ENCODE peak calls at places on chromosomes 11 and 22, in eight cellular contexts. One of them, this sample, is unnamed.

GRCh38 chr22:36144886-36145541 is 15.5 kb downstream of the APOL3 start:
- DNase-seq in C1 segment of cervical spinal cord: peak; percentile 8
- DNase-seq in AG04450: peak; percentile 43
- DNase-seq in A172: peak; percentile 66
- DNase-seq in hypothalamus: peak; percentile 10
- DNase-seq in activated effector memory CD4-positive, alpha-beta T cell treated with Interleukin-2 at 50 U/mL for 16 hours: no peak
- DNase-seq in astrocyte of the spinal cord: peak; percentile 73
- DNase-seq in colonic mucosa: peak; percentile 40
- DNase-seq in this sample: no peak

GRCh38 chr11:45158210-45158644 is 11.8 kb downstream of the PRDM11 start:
- DNase-seq in C1 segment of cervical spinal cord: no peak
- DNase-seq in AG04450: no peak
- DNase-seq in A172: no peak
- DNase-seq in hypothalamus: no peak
- DNase-seq in activated effector memory CD4-positive, alpha-beta T cell treated with Interleukin-2 at 50 U/mL for 16 hours: no peak
- DNase-seq in astrocyte of the spinal cord: no peak
- DNase-seq in colonic mucosa: no peak
- DNase-seq in this sample: no peak

GRCh38 chr11:103433380-103433779 is 324.2 kb downstream of the DYNC2H1 start:
- DNase-seq in C1 segment of cervical spinal cord: no peak
- DNase-seq in AG04450: peak; percentile 76
- DNase-seq in A172: peak; percentile 52
- DNase-seq in hypothalamus: no peak
- DNase-seq in activated effector memory CD4-positive, alpha-beta T cell treated with Interleukin-2 at 50 U/mL for 16 hours: no peak
- DNase-seq in astrocyte of the spinal cord: peak; percentile 74
- DNase-seq in colonic mucosa: no peak
- DNase-seq in this sample: peak; percentile 7

GRCh38 chr11:22433066-22433450 is 94.9 kb downstream of the SLC17A6 start:
- DNase-seq in C1 segment of cervical spinal cord: no peak
- DNase-seq in AG04450: no peak
- DNase-seq in A172: no peak
- DNase-seq in hypothalamus: no peak
- DNase-seq in activated effector memory CD4-positive, alpha-beta T cell treated with Interleukin-2 at 50 U/mL for 16 hours: no peak
- DNase-seq in astrocyte of the spinal cord: no peak
- DNase-seq in colonic mucosa: no peak
- DNase-seq in this sample: no peak

GRCh38 chr11:92226331-92227232 is 2.0 kb downstream of the FAT3 start:
- DNase-seq in C1 segment of cervical spinal cord: no peak
- DNase-seq in AG04450: no peak
- DNase-seq in A172: no peak
- DNase-seq in hypothalamus: peak; percentile 50
- DNase-seq in activated effector memory CD4-positive, alpha-beta T cell treated with Interleukin-2 at 50 U/mL for 16 hours: no peak
- DNase-seq in astrocyte of the spinal cord: no peak
- DNase-seq in colonic mucosa: no peak
- DNase-seq in this sample: no peak

GRCh38 chr11:92511522-92512203 is 287.0 kb downstream of the FAT3 start:
- DNase-seq in C1 segment of cervical spinal cord: no peak
- DNase-seq in AG04450: no peak
- DNase-seq in A172: no peak
- DNase-seq in hypothalamus: no peak
- DNase-seq in activated effector memory CD4-positive, alpha-beta T cell treated with Interleukin-2 at 50 U/mL for 16 hours: no peak
- DNase-seq in astrocyte of the spinal cord: no peak
- DNase-seq in colonic mucosa: no peak
- DNase-seq in this sample: no peak

GRCh38 chr22:27748355-27749168 is 53.0 kb downstream of the MN1 start:
- DNase-seq in C1 segment of cervical spinal cord: no peak
- DNase-seq in AG04450: no peak
- DNase-seq in A172: peak; percentile 37
- DNase-seq in hypothalamus: no peak
- DNase-seq in activated effector memory CD4-positive, alpha-beta T cell treated with Interleukin-2 at 50 U/mL for 16 hours: no peak
- DNase-seq in astrocyte of the spinal cord: peak; percentile 58
- DNase-seq in colonic mucosa: no peak
- DNase-seq in this sample: peak; percentile 58

GRCh38 chr11:2590131-2590950 is 109.5 kb downstream of the KCNQ1OT1 start:
- DNase-seq in C1 segment of cervical spinal cord: no peak
- DNase-seq in AG04450: no peak
- DNase-seq in A172: no peak
- DNase-seq in hypothalamus: no peak
- DNase-seq in activated effector memory CD4-positive, alpha-beta T cell treated with Interleukin-2 at 50 U/mL for 16 hours: no peak
- DNase-seq in astrocyte of the spinal cord: no peak
- DNase-seq in colonic mucosa: no peak
- DNase-seq in this sample: no peak

GRCh38 chr11:9656864-9657263 is 7.0 kb upstream of the SWAP70 start:
- DNase-seq in C1 segment of cervical spinal cord: no peak
- DNase-seq in AG04450: no peak
- DNase-seq in A172: no peak
- DNase-seq in hypothalamus: no peak
- DNase-seq in activated effector memory CD4-positive, alpha-beta T cell treated with Interleukin-2 at 50 U/mL for 16 hours: no peak
- DNase-seq in astrocyte of the spinal cord: no peak
- DNase-seq in colonic mucosa: no peak
- DNase-seq in this sample: no peak

GRCh38 chr11:45042560-45042959 is 91.9 kb upstream of the TP53I11 start:
- DNase-seq in C1 segment of cervical spinal cord: no peak
- DNase-seq in AG04450: no peak
- DNase-seq in A172: peak; percentile 82
- DNase-seq in hypothalamus: no peak
- DNase-seq in activated effector memory CD4-positive, alpha-beta T cell treated with Interleukin-2 at 50 U/mL for 16 hours: no peak
- DNase-seq in astrocyte of the spinal cord: no peak
- DNase-seq in colonic mucosa: no peak
- DNase-seq in this sample: no peak

GRCh38 chr11:3674189-3674588 is 3.0 kb upstream of the CHRNA10 start:
- DNase-seq in C1 segment of cervical spinal cord: no peak
- DNase-seq in AG04450: peak; percentile 16
- DNase-seq in A172: peak; percentile 91
- DNase-seq in hypothalamus: no peak
- DNase-seq in activated effector memory CD4-positive, alpha-beta T cell treated with Interleukin-2 at 50 U/mL for 16 hours: no peak
- DNase-seq in astrocyte of the spinal cord: peak; percentile 77
- DNase-seq in colonic mucosa: no peak
- DNase-seq in this sample: peak; percentile 75

GRCh38 chr22:23714596-23715588 is 24.1 kb downstream of the RGL4 start:
- DNase-seq in C1 segment of cervical spinal cord: no peak
- DNase-seq in AG04450: no peak
- DNase-seq in A172: no peak
- DNase-seq in hypothalamus: no peak
- DNase-seq in activated effector memory CD4-positive, alpha-beta T cell treated with Interleukin-2 at 50 U/mL for 16 hours: no peak
- DNase-seq in astrocyte of the spinal cord: no peak
- DNase-seq in colonic mucosa: no peak
- DNase-seq in this sample: no peak

GRCh38 chr11:103396237-103396636 is 287.0 kb downstream of the DYNC2H1 start:
- DNase-seq in C1 segment of cervical spinal cord: no peak
- DNase-seq in AG04450: peak; percentile 41
- DNase-seq in A172: no peak
- DNase-seq in hypothalamus: no peak
- DNase-seq in activated effector memory CD4-positive, alpha-beta T cell treated with Interleukin-2 at 50 U/mL for 16 hours: no peak
- DNase-seq in astrocyte of the spinal cord: no peak
- DNase-seq in colonic mucosa: no peak
- DNase-seq in this sample: no peak

GRCh38 chr11:13667795-13668101 is 720 bp upstream of the FAR1 start:
- DNase-seq in C1 segment of cervical spinal cord: no peak
- DNase-seq in AG04450: no peak
- DNase-seq in A172: no peak
- DNase-seq in hypothalamus: no peak
- DNase-seq in activated effector memory CD4-positive, alpha-beta T cell treated with Interleukin-2 at 50 U/mL for 16 hours: no peak
- DNase-seq in astrocyte of the spinal cord: peak; percentile 10
- DNase-seq in colonic mucosa: no peak
- DNase-seq in this sample: no peak

GRCh38 chr11:132234878-132235277 is 864.5 kb downstream of the NTM start:
- DNase-seq in C1 segment of cervical spinal cord: no peak
- DNase-seq in AG04450: peak; percentile 61
- DNase-seq in A172: no peak
- DNase-seq in hypothalamus: no peak
- DNase-seq in activated effector memory CD4-positive, alpha-beta T cell treated with Interleukin-2 at 50 U/mL for 16 hours: no peak
- DNase-seq in astrocyte of the spinal cord: peak; percentile 84
- DNase-seq in colonic mucosa: no peak
- DNase-seq in this sample: no peak

GRCh38 chr22:36464715-36465231 is 16.7 kb downstream of the TXN2 start:
- DNase-seq in C1 segment of cervical spinal cord: no peak
- DNase-seq in AG04450: no peak
- DNase-seq in A172: no peak
- DNase-seq in hypothalamus: no peak
- DNase-seq in activated effector memory CD4-positive, alpha-beta T cell treated with Interleukin-2 at 50 U/mL for 16 hours: no peak
- DNase-seq in astrocyte of the spinal cord: no peak
- DNase-seq in colonic mucosa: no peak
- DNase-seq in this sample: no peak

GRCh38 chr11:130181295-130182272 is 22.0 kb downstream of the ST14 start:
- DNase-seq in C1 segment of cervical spinal cord: no peak
- DNase-seq in AG04450: peak; percentile 15
- DNase-seq in A172: peak; percentile 55
- DNase-seq in hypothalamus: no peak
- DNase-seq in activated effector memory CD4-positive, alpha-beta T cell treated with Interleukin-2 at 50 U/mL for 16 hours: no peak
- DNase-seq in astrocyte of the spinal cord: peak; percentile 20
- DNase-seq in colonic mucosa: peak; percentile 87
- DNase-seq in this sample: peak; percentile 6

GRCh38 chr11:22666700-22667439 is 459 bp downstream of the GAS2 start:
- DNase-seq in C1 segment of cervical spinal cord: no peak
- DNase-seq in AG04450: no peak
- DNase-seq in A172: no peak
- DNase-seq in hypothalamus: peak; percentile 53
- DNase-seq in activated effector memory CD4-positive, alpha-beta T cell treated with Interleukin-2 at 50 U/mL for 16 hours: no peak
- DNase-seq in astrocyte of the spinal cord: peak; percentile 27
- DNase-seq in colonic mucosa: peak; percentile 21
- DNase-seq in this sample: peak; percentile 7

GRCh38 chr11:108965602-108966001 is 300.7 kb downstream of the DDX10 start:
- DNase-seq in C1 segment of cervical spinal cord: no peak
- DNase-seq in AG04450: peak; percentile 57
- DNase-seq in A172: peak; percentile 41
- DNase-seq in hypothalamus: no peak
- DNase-seq in activated effector memory CD4-positive, alpha-beta T cell treated with Interleukin-2 at 50 U/mL for 16 hours: no peak
- DNase-seq in astrocyte of the spinal cord: peak; percentile 59
- DNase-seq in colonic mucosa: no peak
- DNase-seq in this sample: peak; percentile 39

GRCh38 chr11:67307545-67308001 is 4.2 kb downstream of the SSH3 start:
- DNase-seq in C1 segment of cervical spinal cord: no peak
- DNase-seq in AG04450: no peak
- DNase-seq in A172: no peak
- DNase-seq in hypothalamus: no peak
- DNase-seq in activated effector memory CD4-positive, alpha-beta T cell treated with Interleukin-2 at 50 U/mL for 16 hours: no peak
- DNase-seq in astrocyte of the spinal cord: no peak
- DNase-seq in colonic mucosa: no peak
- DNase-seq in this sample: no peak

GRCh38 chr22:45218974-45219373 is 21.7 kb downstream of the KIAA0930 start:
- DNase-seq in C1 segment of cervical spinal cord: no peak
- DNase-seq in AG04450: no peak
- DNase-seq in A172: no peak
- DNase-seq in hypothalamus: no peak
- DNase-seq in activated effector memory CD4-positive, alpha-beta T cell treated with Interleukin-2 at 50 U/mL for 16 hours: no peak
- DNase-seq in astrocyte of the spinal cord: no peak
- DNase-seq in colonic mucosa: no peak
- DNase-seq in this sample: no peak

GRCh38 chr11:119187123-119187892 is 2.0 kb downstream of the NHERF4 start:
- DNase-seq in C1 segment of cervical spinal cord: no peak
- DNase-seq in AG04450: no peak
- DNase-seq in A172: no peak
- DNase-seq in hypothalamus: no peak
- DNase-seq in activated effector memory CD4-positive, alpha-beta T cell treated with Interleukin-2 at 50 U/mL for 16 hours: no peak
- DNase-seq in astrocyte of the spinal cord: no peak
- DNase-seq in colonic mucosa: no peak
- DNase-seq in this sample: no peak

GRCh38 chr11:110710520-110711381 is 1.5 kb downstream of the ARHGAP20 start:
- DNase-seq in C1 segment of cervical spinal cord: no peak
- DNase-seq in AG04450: no peak
- DNase-seq in A172: no peak
- DNase-seq in hypothalamus: peak; percentile 20
- DNase-seq in activated effector memory CD4-positive, alpha-beta T cell treated with Interleukin-2 at 50 U/mL for 16 hours: no peak
- DNase-seq in astrocyte of the spinal cord: peak; percentile 26
- DNase-seq in colonic mucosa: peak; percentile 34
- DNase-seq in this sample: no peak

GRCh38 chr11:74849525-74850391 is 99.1 kb downstream of the XRRA1 start:
- DNase-seq in C1 segment of cervical spinal cord: no peak
- DNase-seq in AG04450: peak; percentile 27
- DNase-seq in A172: peak; percentile 60
- DNase-seq in hypothalamus: no peak
- DNase-seq in activated effector memory CD4-positive, alpha-beta T cell treated with Interleukin-2 at 50 U/mL for 16 hours: no peak
- DNase-seq in astrocyte of the spinal cord: peak; percentile 76
- DNase-seq in colonic mucosa: no peak
- DNase-seq in this sample: no peak

GRCh38 chr11:67311051-67311555 is 7.8 kb downstream of the SSH3 start:
- DNase-seq in C1 segment of cervical spinal cord: no peak
- DNase-seq in AG04450: no peak
- DNase-seq in A172: no peak
- DNase-seq in hypothalamus: no peak
- DNase-seq in activated effector memory CD4-positive, alpha-beta T cell treated with Interleukin-2 at 50 U/mL for 16 hours: no peak
- DNase-seq in astrocyte of the spinal cord: no peak
- DNase-seq in colonic mucosa: no peak
- DNase-seq in this sample: no peak

GRCh38 chr22:16810188-16810802 is 14.9 kb downstream of the XKR3 start:
- DNase-seq in C1 segment of cervical spinal cord: no peak
- DNase-seq in AG04450: no peak
- DNase-seq in A172: no peak
- DNase-seq in hypothalamus: no peak
- DNase-seq in activated effector memory CD4-positive, alpha-beta T cell treated with Interleukin-2 at 50 U/mL for 16 hours: no peak
- DNase-seq in astrocyte of the spinal cord: no peak
- DNase-seq in colonic mucosa: no peak
- DNase-seq in this sample: no peak

GRCh38 chr11:16610738-16611388 is 127.6 kb upstream of the C11orf58 start:
- DNase-seq in C1 segment of cervical spinal cord: no peak
- DNase-seq in AG04450: no peak
- DNase-seq in A172: no peak
- DNase-seq in hypothalamus: no peak
- DNase-seq in activated effector memory CD4-positive, alpha-beta T cell treated with Interleukin-2 at 50 U/mL for 16 hours: no peak
- DNase-seq in astrocyte of the spinal cord: no peak
- DNase-seq in colonic mucosa: no peak
- DNase-seq in this sample: no peak

GRCh38 chr11:19660076-19660475 is 52.6 kb upstream of the NAV2 start:
- DNase-seq in C1 segment of cervical spinal cord: no peak
- DNase-seq in AG04450: no peak
- DNase-seq in A172: peak; percentile 96
- DNase-seq in hypothalamus: no peak
- DNase-seq in activated effector memory CD4-positive, alpha-beta T cell treated with Interleukin-2 at 50 U/mL for 16 hours: peak; percentile 12
- DNase-seq in astrocyte of the spinal cord: peak; percentile 79
- DNase-seq in colonic mucosa: no peak
- DNase-seq in this sample: no peak

GRCh38 chr11:15807827-15808226 is 548.5 kb downstream of the SOX6 start:
- DNase-seq in C1 segment of cervical spinal cord: no peak
- DNase-seq in AG04450: no peak
- DNase-seq in A172: no peak
- DNase-seq in hypothalamus: no peak
- DNase-seq in activated effector memory CD4-positive, alpha-beta T cell treated with Interleukin-2 at 50 U/mL for 16 hours: no peak
- DNase-seq in astrocyte of the spinal cord: no peak
- DNase-seq in colonic mucosa: no peak
- DNase-seq in this sample: no peak

GRCh38 chr11:61543606-61544306 is 35.2 kb downstream of the LRRC10B start:
- DNase-seq in C1 segment of cervical spinal cord: no peak
- DNase-seq in AG04450: no peak
- DNase-seq in A172: no peak
- DNase-seq in hypothalamus: no peak
- DNase-seq in activated effector memory CD4-positive, alpha-beta T cell treated with Interleukin-2 at 50 U/mL for 16 hours: no peak
- DNase-seq in astrocyte of the spinal cord: no peak
- DNase-seq in colonic mucosa: no peak
- DNase-seq in this sample: no peak

GRCh38 chr22:22748297-22748743 is 103.9 kb downstream of the GGTLC2 start:
- DNase-seq in C1 segment of cervical spinal cord: no peak
- DNase-seq in AG04450: peak; percentile 8
- DNase-seq in A172: peak; percentile 34
- DNase-seq in hypothalamus: peak; percentile 24
- DNase-seq in activated effector memory CD4-positive, alpha-beta T cell treated with Interleukin-2 at 50 U/mL for 16 hours: no peak
- DNase-seq in astrocyte of the spinal cord: peak; percentile 33
- DNase-seq in colonic mucosa: peak; percentile 50
- DNase-seq in this sample: no peak

GRCh38 chr11:19499999-19500398 is 212.6 kb upstream of the NAV2 start:
- DNase-seq in C1 segment of cervical spinal cord: no peak
- DNase-seq in AG04450: no peak
- DNase-seq in A172: no peak
- DNase-seq in hypothalamus: no peak
- DNase-seq in activated effector memory CD4-positive, alpha-beta T cell treated with Interleukin-2 at 50 U/mL for 16 hours: no peak
- DNase-seq in astrocyte of the spinal cord: no peak
- DNase-seq in colonic mucosa: no peak
- DNase-seq in this sample: peak; percentile 76

GRCh38 chr22:29689872-29690213 is 30.0 kb upstream of the CABP7 start:
- DNase-seq in C1 segment of cervical spinal cord: no peak
- DNase-seq in AG04450: peak; percentile 16
- DNase-seq in A172: peak; percentile 18
- DNase-seq in hypothalamus: peak; percentile 74
- DNase-seq in activated effector memory CD4-positive, alpha-beta T cell treated with Interleukin-2 at 50 U/mL for 16 hours: peak; percentile 8
- DNase-seq in astrocyte of the spinal cord: peak; percentile 61
- DNase-seq in colonic mucosa: peak; percentile 71
- DNase-seq in this sample: no peak

This sample was measured in retinal pigment epithelial cell.